ENCODE peak calls at places on chromosome 19, in seven cellular contexts. M, K, G, Z, T, L and J are unnamed samples.
A peak's percentile ranks its signal among the peaks of the same experiment; 100 is the strongest.

GRCh38 chr19:18021121-18021755 is 13.3 kb downstream of the ARRDC2 start:
- DNase-seq in K (peak; percentile 97), G (no peak), L (no peak), M (peak; percentile 76), T (no peak), Z (peak; percentile 66), J (no peak)

GRCh38 chr19:7507884-7508283 is 8.0 kb upstream of the ZNF358 start:
- DNase-seq in M (peak; percentile 42), L (peak; percentile 94), T (no peak), G (no peak), K (peak; percentile 93), Z (no peak), J (peak; percentile 75)

GRCh38 chr19:10389863-10390262 is 9.5 kb upstream of the TYK2 start:
- DNase-seq in T (no peak), G (no peak), K (peak; percentile 34), L (no peak), Z (no peak), M (peak; percentile 44), J (no peak)

GRCh38 chr19:35044317-35045117 is 3.0 kb downstream of the HPN start:
- DNase-seq in Z (peak; percentile 18), M (peak; percentile 75), L (no peak), K (peak; percentile 42), T (peak; percentile 61), G (peak; percentile 74), J (peak; percentile 81)

GRCh38 chr19:33998302-33998701 is 174.0 kb upstream of the LSM14A start:
- DNase-seq in L (no peak), Z (no peak), G (no peak), T (no peak), K (peak; percentile 12), M (no peak), J (no peak)

GRCh38 chr19:29999490-29999889 is 57.5 kb downstream of the URI1 start:
- DNase-seq in Z (no peak), G (no peak), L (no peak), T (no peak), K (no peak), M (no peak), J (no peak)

GRCh38 chr19:45499196-45500180 is 1.2 kb downstream of the PPM1N start:
- DNase-seq in K (peak; percentile 36), Z (no peak), M (peak; percentile 81), G (peak; percentile 83), T (no peak), L (no peak), J (peak; percentile 80)

GRCh38 chr19:16425993-16426392 is 45.8 kb downstream of the EPS15L1 start:
- DNase-seq in T (no peak), M (no peak), K (no peak), L (no peak), Z (no peak), G (no peak), J (no peak)

GRCh38 chr19:16075430-16076153 is 703 bp upstream of the TPM4 start:
- DNase-seq in K (no peak), L (no peak), M (no peak), Z (no peak), G (no peak), T (no peak), J (no peak)

GRCh38 chr19:4448147-4448985 is 9.2 kb downstream of the UBXN6 start:
- DNase-seq in G (no peak), T (no peak), L (no peak), Z (no peak), K (no peak), M (no peak), J (no peak)

GRCh38 chr19:4300589-4300988 is 1.6 kb downstream of the TMIGD2 start:
- DNase-seq in Z (no peak), T (no peak), L (no peak), K (no peak), G (no peak), M (no peak), J (no peak)